ENCODE peak calls at places on chromosomes 6 and 20, in ten cellular contexts. A, S, Q, P, X, K, C, V, J and Y are unnamed samples.

GRCh38 chr6:20688710-20689500 is 154.6 kb downstream of the CDKAL1 start:
- DNase-seq in J (peak; percentile 59), P (peak; percentile 68), X (no peak), Q (no peak), V (no peak), K (peak; percentile 70), A (no peak), C (peak; percentile 49), S (no peak), Y (no peak)

GRCh38 chr6:133855994-133856393 is 32.9 kb upstream of the TCF21 start:
- DNase-seq in Q (no peak), V (no peak), J (no peak), S (no peak), K (no peak), X (no peak), P (no peak), C (no peak), A (no peak), Y (no peak)

GRCh38 chr20:6395695-6396094 is 272.9 kb upstream of the FERMT1 start:
- DNase-seq in Q (no peak), J (no peak), X (no peak), P (peak; percentile 42), K (no peak), V (no peak), S (no peak), C (no peak), A (no peak), Y (no peak)

GRCh38 chr6:336159-337114 is 44.1 kb downstream of the DUSP22 start:
- DNase-seq in A (no peak), X (no peak), P (no peak), V (no peak), Q (no peak), S (no peak), J (peak; percentile 88), K (no peak), C (no peak), Y (no peak)

GRCh38 chr20:38806855-38807655 is 1.6 kb downstream of the PPP1R16B start:
- DNase-seq in P (no peak), X (no peak), J (no peak), V (no peak), S (no peak), Q (peak; percentile 72), A (no peak), K (peak; percentile 38), C (no peak), Y (no peak)

GRCh38 chr6:148166339-148166949 is 176.2 kb upstream of the SASH1 start:
- DNase-seq in V (no peak), P (peak; percentile 76), J (no peak), K (no peak), S (no peak), A (no peak), C (peak; percentile 65), Q (no peak), X (peak; percentile 33), Y (no peak)

GRCh38 chr6:7865811-7866210 is 44.8 kb downstream of the TXNDC5 start:
- DNase-seq in C (no peak), K (no peak), X (no peak), P (peak; percentile 24), V (no peak), Q (no peak), J (no peak), A (no peak), S (no peak), Y (no peak)

GRCh38 chr6:149212202-149212601 is 105.3 kb upstream of the TAB2 start:
- DNase-seq in C (no peak), A (no peak), X (no peak), P (peak; percentile 32), K (no peak), V (no peak), J (no peak), Q (no peak), S (no peak), Y (no peak)

GRCh38 chr6:44219053-44219814 is 2.5 kb downstream of the MYMX start:
- DNase-seq in Q (peak; percentile 87), A (peak; percentile 89), X (no peak), S (peak; percentile 92), C (peak; percentile 90), K (peak; percentile 95), J (no peak), P (peak; percentile 76), V (peak; percentile 89), Y (peak; percentile 88)

GRCh38 chr6:44220913-44221290 is 2.5 kb upstream of the SLC29A1 start:
- DNase-seq in S (no peak), J (no peak), V (no peak), C (no peak), X (no peak), K (no peak), A (no peak), P (no peak), Q (no peak), Y (no peak)

GRCh38 chr6:44221291-44221960 is 2.0 kb upstream of the SLC29A1 start:
- DNase-seq in V (peak; percentile 92), S (peak; percentile 93), A (peak; percentile 94), Q (peak; percentile 94), K (peak; percentile 92), X (no peak), P (peak; percentile 88), J (no peak), C (peak; percentile 92), Y (peak; percentile 89)

GRCh38 chr6:44221961-44222335 is 1.4 kb upstream of the SLC29A1 start:
- DNase-seq in K (no peak), C (no peak), X (no peak), V (no peak), Q (no peak), J (no peak), P (no peak), A (no peak), S (no peak), Y (no peak)

DNA sequence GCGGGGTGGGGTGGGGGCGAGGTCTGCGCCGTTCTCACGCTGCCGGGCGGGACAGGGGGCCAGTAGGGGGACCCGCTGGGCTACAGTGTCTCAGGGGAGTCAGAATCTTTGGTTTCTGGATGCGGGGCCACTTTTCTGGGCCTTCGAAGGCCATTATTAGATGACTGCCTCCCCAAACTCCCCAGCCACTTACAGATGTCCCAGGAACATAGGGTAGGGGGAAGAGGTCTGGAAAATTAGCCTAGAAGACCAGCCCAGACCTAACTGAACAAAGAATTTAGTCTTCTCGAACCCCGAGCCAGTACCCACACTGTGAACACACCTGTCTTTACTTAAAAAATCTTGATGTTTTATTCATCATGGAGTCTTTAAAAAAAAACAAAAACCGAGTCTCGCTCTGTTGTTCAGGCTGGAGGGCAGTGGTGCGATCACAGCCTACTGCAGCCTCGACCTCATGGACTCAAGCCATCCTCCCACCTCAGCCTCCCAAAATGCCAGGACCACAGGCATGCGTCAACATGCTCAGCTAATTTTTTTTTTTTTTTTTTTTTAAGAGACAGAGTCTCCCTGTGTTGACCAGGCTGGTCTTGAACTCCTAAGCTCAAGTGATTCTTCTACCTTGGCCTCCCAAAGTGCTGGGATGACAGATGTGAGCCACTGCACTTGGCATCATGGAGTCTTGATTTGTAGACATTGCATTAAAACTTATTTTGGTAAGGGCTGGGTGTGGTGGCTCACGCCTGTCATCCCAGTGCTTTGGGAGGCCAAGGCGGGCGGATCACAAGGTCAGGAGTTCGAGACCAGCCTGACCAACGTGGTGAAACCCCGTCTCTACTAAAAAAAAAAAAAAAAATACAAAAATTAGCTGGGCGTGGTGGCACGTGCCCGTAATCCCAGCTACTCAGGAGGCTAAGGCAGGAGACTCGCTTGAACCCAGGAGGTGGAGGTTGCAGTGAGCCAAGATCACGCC is 3.3 kb upstream of the SLC29A1 start:
- DNase-seq in A (no peak), K (no peak), C (no peak), J (no peak), V (no peak), P (no peak), Q (no peak), X (no peak), S (no peak), Y (no peak)
- TF ChIP-seq CTCF in A (peak; percentile 16), K (peak; percentile 33), C (no peak), J (peak; percentile 17), V (no peak), P (no peak), Q (no peak), X (no peak), S (no peak), Y (no peak)

DNA sequence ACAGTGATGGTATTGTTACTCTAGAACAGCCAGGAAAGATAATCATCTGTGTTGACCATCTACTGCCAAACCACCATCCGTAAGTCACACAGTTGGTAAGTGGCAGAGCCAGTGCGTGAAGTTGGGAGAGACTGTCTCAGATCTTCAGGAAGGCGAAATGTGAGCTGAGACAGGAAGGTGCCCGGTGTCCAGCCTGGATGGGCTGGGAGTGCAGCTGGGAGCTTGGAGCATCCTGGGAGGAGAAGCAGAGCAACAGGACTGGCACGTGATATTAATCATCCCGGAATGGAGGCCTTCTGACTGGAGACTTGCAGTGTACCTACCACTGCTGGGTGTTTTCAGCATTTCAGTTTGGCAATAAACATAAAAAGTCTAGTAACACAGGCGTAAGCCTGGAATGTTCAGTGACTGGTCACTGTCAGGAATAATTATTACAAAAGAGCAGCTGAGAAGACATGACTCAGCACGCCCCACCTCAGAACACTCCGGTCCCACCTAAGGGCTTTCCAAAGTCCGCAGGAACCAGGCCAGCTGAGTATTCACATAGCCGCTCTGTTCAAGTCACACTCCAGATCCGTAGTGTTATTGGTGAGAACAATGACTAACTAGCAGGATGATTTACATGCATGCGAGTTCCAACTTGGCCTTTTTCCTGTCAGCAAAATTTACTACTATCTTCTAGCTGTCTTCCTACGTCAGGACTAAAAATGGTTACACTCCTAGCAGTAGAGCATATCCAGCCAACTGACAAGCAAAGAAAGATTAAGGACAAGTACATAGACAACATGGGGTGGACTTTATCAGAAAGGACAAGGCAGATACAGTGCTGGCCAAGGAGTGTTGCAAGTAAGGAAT is 45.1 kb upstream of the PNRC1 start:
- DNase-seq in C (peak; percentile 70), P (peak; percentile 100), A (peak; percentile 70), V (peak; percentile 70), J (no peak), S (peak; percentile 69), Q (peak; percentile 93), X (peak; percentile 86), K (no peak), Y (peak; percentile 92)
- H3K4me3 ChIP-seq in C (no peak overlapping the region), P (no peak overlapping the region), A (peak overlapping the region; percentile 20), V (no peak overlapping the region), J (no peak overlapping the region), S (peak overlapping the region; percentile 20), Q (no peak overlapping the region), X (peak overlapping the region; percentile 8), K (no peak overlapping the region), Y (no peak overlapping the region)

GRCh38 chr20:48819813-48820648 is 7.8 kb downstream of the PREX1 start:
- DNase-seq in A (no peak), C (no peak), P (no peak), J (no peak), S (no peak), Q (no peak), V (no peak), K (no peak), X (no peak), Y (no peak)
- H3K27me3 ChIP-seq in A (no peaks in the 10 kb centered on the region), C (no peaks in the 10 kb centered on the region), P (no peaks in the 10 kb centered on the region), J (no peaks in the 10 kb centered on the region), S (no peaks in the 10 kb centered on the region), Q (no peaks in the 10 kb centered on the region), V (peaks cover 24% of the 10 kb centered on the region), K (no peaks in the 10 kb centered on the region), X (peaks cover 18% of the 10 kb centered on the region), Y (no peaks in the 10 kb centered on the region)

DNA sequence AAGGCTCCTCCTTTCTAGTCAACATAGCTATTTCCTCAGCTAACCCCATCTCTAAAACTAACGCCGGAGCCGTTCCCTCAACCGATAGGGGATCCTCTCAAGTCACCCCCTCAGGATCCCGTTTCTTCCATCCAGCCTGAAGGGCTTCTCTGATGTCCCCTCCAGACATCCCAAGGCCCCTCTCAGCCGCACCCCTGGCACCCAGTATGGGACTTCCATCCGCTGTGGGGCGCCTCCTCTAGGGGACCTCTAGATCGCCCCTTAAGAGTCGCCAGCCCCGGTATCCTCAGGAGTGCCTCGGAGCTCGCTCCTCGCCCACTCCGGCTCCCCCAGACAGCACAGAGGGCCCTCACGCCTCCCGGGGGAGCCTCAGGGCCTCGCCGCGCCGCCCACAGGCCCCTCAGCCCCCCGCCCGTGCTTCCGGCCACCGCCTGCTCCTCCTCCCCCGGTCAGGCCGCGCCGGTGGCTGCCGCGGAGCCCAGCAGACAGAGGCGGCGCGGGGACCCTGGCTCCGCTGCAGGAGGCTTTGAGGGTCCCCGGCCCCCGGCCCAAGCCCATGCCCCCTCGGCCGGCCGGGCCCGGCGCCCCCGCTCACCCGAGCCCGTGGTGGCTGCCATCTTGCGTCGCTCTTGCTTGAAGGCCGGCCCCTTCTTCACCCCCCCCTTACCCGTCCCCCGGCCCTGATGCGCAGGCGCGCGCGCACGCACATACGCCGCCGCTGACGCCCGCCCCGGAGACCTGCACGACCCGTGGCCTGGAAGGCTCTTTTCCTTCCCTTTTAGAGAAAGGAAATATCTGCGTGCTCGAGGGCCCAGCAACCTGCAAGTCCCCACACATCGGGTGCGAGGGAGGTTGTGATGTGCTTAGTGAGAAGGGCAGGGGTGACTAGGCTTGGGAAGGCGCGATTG is at the start of gene UBE2V1:
- DNase-seq in P (peak; percentile 93), J (peak; percentile 53), A (peak; percentile 93), K (peak; percentile 87), S (peak; percentile 95), C (peak; percentile 93), V (peak; percentile 94), Q (peak; percentile 95), X (peak; percentile 47), Y (peak; percentile 89)
- TF ChIP-seq CTCF in P (peak; percentile 42), J (peak; percentile 26), A (peak; percentile 53), K (peak; percentile 25), S (peak; percentile 37), C (peak; percentile 47), V (peak; percentile 34), Q (no peak), X (peak; percentile 46), Y (peak; percentile 38)